ENCODE peak calls at places on chromosome 7, in four cellular contexts. I is lower lobe of right lung, Y is substantia nigra, A is RWPE1. H is an unnamed sample.

GRCh38 chr7:8284606-8285005 is 22.6 kb upstream of the ICA1 start:
- DNase-seq in I (no peak), Y (no peak), A (no peak), H (no peak)

GRCh38 chr7:44062180-44062902 is 3.0 kb downstream of the PGAM2 start:
- DNase-seq in I (peak; percentile 38), Y (no peak), A (no peak), H (peak; percentile 90)

GRCh38 chr7:93715234-93715633 is 140.7 kb upstream of the CALCR start:
- DNase-seq in I (peak; percentile 58), Y (peak; percentile 4), A (peak; percentile 33), H (no peak)

GRCh38 chr7:105734233-105734632 is 142.2 kb downstream of the ATXN7L1 start:
- DNase-seq in I (no peak), Y (no peak), A (no peak), H (no peak)

GRCh38 chr7:129530881-129531391 is 28.6 kb downstream of the SMKR1 start:
- DNase-seq in I (no peak), Y (no peak), A (peak; percentile 68), H (no peak)

GRCh38 chr7:117995850-117996650 is 122.8 kb upstream of the CTTNBP2 start:
- DNase-seq in I (no peak), Y (no peak), A (peak; percentile 44), H (no peak)

GRCh38 chr7:25496394-25497103 is 268.3 kb upstream of the NPVF start:
- DNase-seq in I (no peak), Y (no peak), A (no peak), H (no peak)

GRCh38 chr7:46317256-46317655 is 396.2 kb upstream of the IGFBP3 start:
- DNase-seq in I (no peak), Y (no peak), A (no peak), H (no peak)

GRCh38 chr7:81869670-81870069 is 99.8 kb upstream of the HGF start:
- DNase-seq in I (no peak), Y (no peak), A (no peak), H (no peak)

GRCh38 chr7:45347804-45348203 is 190.2 kb downstream of the RAMP3 start:
- DNase-seq in I (no peak), Y (no peak), A (peak; percentile 61), H (no peak)

GRCh38 chr7:138974103-138974502 is 7.1 kb downstream of the KIAA1549 start:
- DNase-seq in I (no peak), Y (no peak), A (no peak), H (no peak)

GRCh38 chr7:128145191-128145590 is 95.9 kb upstream of the LEP start:
- DNase-seq in I (no peak), Y (no peak), A (no peak), H (no peak)

GRCh38 chr7:28626629-28627262 is 214.4 kb downstream of the CREB5 start:
- DNase-seq in I (no peak), Y (no peak), A (peak; percentile 66), H (no peak)

GRCh38 chr7:77752016-77752415 is 46.2 kb downstream of the TMEM60 start:
- DNase-seq in I (no peak), Y (no peak), A (no peak), H (no peak)

GRCh38 chr7:55185941-55186609 is 167.3 kb downstream of the EGFR start:
- DNase-seq in I (no peak), Y (no peak), A (peak; percentile 98), H (no peak)

GRCh38 chr7:150948791-150949251 is 29.3 kb downstream of the KCNH2 start:
- DNase-seq in I (peak; percentile 42), Y (no peak), A (no peak), H (peak; percentile 83)

GRCh38 chr7:111229951-111230350 is 139.0 kb downstream of the LRRN3 start:
- DNase-seq in I (no peak), Y (no peak), A (no peak), H (no peak)

GRCh38 chr7:33446551-33446950 is 317.2 kb downstream of the BBS9 start:
- DNase-seq in I (no peak), Y (no peak), A (no peak), H (no peak)

GRCh38 chr7:121515651-121516401 is 119.7 kb upstream of the FAM3C start:
- DNase-seq in I (no peak), Y (no peak), A (no peak), H (no peak)

GRCh38 chr7:157499835-157500153 is 163.0 kb downstream of the DNAJB6 start:
- DNase-seq in I (no peak), Y (no peak), A (no peak), H (no peak)

GRCh38 chr7:87216701-87217508 is 2.6 kb downstream of the TMEM243 start:
- DNase-seq in I (no peak), Y (no peak), A (no peak), H (no peak)